ENCODE peak calls at places on chromosomes 4 and X, in four cellular contexts. U, X, D and V are unnamed samples.

GRCh38 chr4:71360844-71361243 is 22.0 kb downstream of the SLC4A4 start:
- DNase-seq in D (peak; percentile 26), X (no peak), U (no peak), V (no peak)

GRCh38 chrX:29555465-29556091 is 659.8 kb upstream of the MAGEB2 start:
- DNase-seq in U (no peak), D (no peak), X (no peak), V (no peak)

GRCh38 chr4:11549525-11549924 is 120.8 kb upstream of the HS3ST1 start:
- DNase-seq in U (no peak), X (peak; percentile 46), D (no peak), V (no peak)

GRCh38 chr4:42824278-42824977 is 68.1 kb upstream of the GRXCR1 start:
- DNase-seq in U (no peak), X (no peak), D (no peak), V (no peak)

GRCh38 chrX:45621356-45622041 is 420.8 kb upstream of the DIPK2B start:
- DNase-seq in D (no peak), U (no peak), X (no peak), V (no peak)

GRCh38 chrX:24146283-24146865 is 3.2 kb upstream of the ZFX start:
- DNase-seq in D (no peak), U (no peak), X (no peak), V (no peak)

GRCh38 chrX:76555816-76556215 is 128.3 kb downstream of the MAGEE1 start:
- DNase-seq in D (peak; percentile 6), U (no peak), X (no peak), V (no peak)

GRCh38 chrX:73239242-73239641 is 24.6 kb upstream of the NAP1L2 start:
- DNase-seq in U (no peak), D (no peak), X (no peak), V (no peak)

GRCh38 chr4:65651031-65651430 is 19.3 kb downstream of the EPHA5 start:
- DNase-seq in D (no peak), U (no peak), X (no peak), V (no peak)

GRCh38 chr4:38923746-38924145 is 56.1 kb downstream of the FAM114A1 start:
- DNase-seq in U (no peak), X (no peak), D (no peak), V (no peak)

GRCh38 chr4:173169428-173170209 is 1.0 kb downstream of the GALNT7 start:
- DNase-seq in D (peak; percentile 69), U (peak; percentile 75), X (no peak), V (peak; percentile 91)

GRCh38 chrX:3143043-3143799 is 102.0 kb downstream of the ARSF start:
- DNase-seq in U (no peak), D (no peak), X (no peak), V (no peak)

GRCh38 chr4:15297344-15297743 is 130.5 kb upstream of the C1QTNF7 start:
- DNase-seq in U (no peak), D (no peak), X (no peak), V (no peak)

GRCh38 chr4:5708171-5708828 is at the start of gene EVC2:
- DNase-seq in X (no peak), D (peak; percentile 41), U (peak; percentile 83), V (peak; percentile 92)

GRCh38 chr4:98754736-98755135 is 96.3 kb upstream of the TSPAN5 start:
- DNase-seq in X (no peak), D (no peak), U (no peak), V (no peak)

GRCh38 chr4:145179201-145179860 is 1.1 kb downstream of the OTUD4 start:
- DNase-seq in X (no peak), D (peak; percentile 82), U (peak; percentile 73), V (peak; percentile 93)

GRCh38 chr4:111628437-111628836 is 516.8 kb upstream of the FAM241A start:
- DNase-seq in D (no peak), U (no peak), X (no peak), V (no peak)